ENCODE peak calls at places on chromosomes 11 and 22, in eight cellular contexts. A is endothelial cell, C is BE2C, X is endodermal cell, H is heart right ventricle, V is tibial nerve, P is HFFc6, Q is type B pancreatic cell. J is an unnamed sample.

GRCh38 chr11:114077482-114078305 is 18.2 kb downstream of the ZBTB16 start:
- DNase-seq in A (no peak), C (no peak), X (peak), H (no peak), V (no peak), P (no peak), Q (no peak), J (no peak)

GRCh38 chr22:49051491-49052022 is 776.1 kb downstream of the BRD1 start:
- DNase-seq in A (no peak), C (no peak), X (no peak), H (no peak), V (no peak), P (no peak), Q (no peak), J (no peak)

GRCh38 chr11:64233913-64234839 is at the start of gene VEGFB:
- DNase-seq in A (no peak), C (peak), X (peak), H (peak), V (peak), P (no peak), Q (no peak), J (no peak)

GRCh38 chr11:134414772-134415765 is 3.0 kb upstream of the B3GAT1 start:
- DNase-seq in A (no peak), C (peak), X (no peak), H (no peak), V (no peak), P (no peak), Q (no peak), J (no peak)

GRCh38 chr11:8354622-8355417 is 91.1 kb upstream of the LMO1 start:
- DNase-seq in A (no peak), C (peak), X (peak), H (no peak), V (no peak), P (no peak), Q (no peak), J (no peak)

GRCh38 chr22:32005453-32005852 is 37.6 kb upstream of the SLC5A1 start:
- DNase-seq in A (no peak), C (no peak), X (no peak), H (no peak), V (no peak), P (peak), Q (no peak), J (no peak)

GRCh38 chr22:46758867-46759290 is 3.6 kb upstream of the TBC1D22A start:
- DNase-seq in A (peak), C (no peak), X (peak), H (no peak), V (no peak), P (peak), Q (no peak), J (peak)

GRCh38 chr11:7439921-7440320 is 45.4 kb upstream of the OLFML1 start:
- DNase-seq in A (no peak), C (no peak), X (no peak), H (no peak), V (no peak), P (no peak), Q (no peak), J (no peak)

GRCh38 chr11:118652681-118653181 is 26.7 kb downstream of the TREH start:
- DNase-seq in A (no peak), C (no peak), X (no peak), H (no peak), V (no peak), P (no peak), Q (no peak), J (no peak)

GRCh38 chr11:47971501-47971900 is 8.9 kb upstream of the PTPRJ start:
- DNase-seq in A (no peak), C (peak), X (no peak), H (no peak), V (no peak), P (no peak), Q (no peak), J (no peak)

GRCh38 chr11:111797145-111797581 is 31.0 kb upstream of the PPP2R1B start:
- DNase-seq in A (no peak), C (peak), X (no peak), H (no peak), V (no peak), P (peak), Q (no peak), J (peak)

GRCh38 chr11:67345949-67346819 is 7.2 kb downstream of the POLD4 start:
- DNase-seq in A (no peak), C (no peak), X (peak), H (no peak), V (no peak), P (peak), Q (no peak), J (no peak)
- TF ChIP-seq CTCF in A (peak), C (peak), X (peak), H (peak), V (peak), P (peak), Q (peak), J (peak)

DNA sequence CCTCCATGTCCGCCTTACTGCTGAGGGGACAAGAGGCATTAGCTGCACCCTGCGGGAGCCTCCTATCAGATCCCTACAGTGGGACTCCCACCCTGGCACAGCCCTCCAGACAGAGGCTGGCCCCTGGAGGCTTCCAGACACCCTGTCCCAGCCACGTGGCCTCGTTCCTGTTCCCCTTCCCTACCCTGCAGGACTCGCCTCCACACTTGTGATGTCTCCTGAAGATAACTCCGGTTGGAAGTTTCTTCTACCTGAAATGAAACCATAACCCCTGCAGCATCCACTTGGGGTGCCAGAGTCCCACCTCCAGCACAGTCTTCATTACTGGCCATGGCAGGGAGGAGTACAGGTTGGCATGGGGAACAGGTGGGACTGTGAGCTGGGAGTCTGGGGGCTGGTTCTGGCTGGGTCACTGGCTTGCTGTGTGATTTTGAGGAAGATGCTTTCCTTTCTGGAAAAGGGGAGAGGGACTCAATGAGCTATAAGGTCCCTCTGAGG is 4.9 kb upstream of the SH3BP1 start:
- DNase-seq in A (no peak), C (peak), X (no peak), H (no peak), V (no peak), P (no peak), Q (no peak), J (no peak)
- TF ChIP-seq CTCF in A (no peak), C (peak), X (no peak), H (no peak), V (peak), P (peak), Q (no peak), J (peak)

GRCh38 chr11:57544566-57544965 is 7.2 kb downstream of the SMTNL1 start:
- DNase-seq in A (no peak), C (no peak), X (no peak), H (no peak), V (no peak), P (no peak), Q (no peak), J (no peak)

GRCh38 chr11:57546451-57546850 is 9.1 kb downstream of the SMTNL1 start:
- DNase-seq in A (no peak), C (no peak), X (no peak), H (no peak), V (no peak), P (no peak), Q (no peak), J (no peak)

GRCh38 chr11:57547854-57548377 is 10.5 kb downstream of the SMTNL1 start:
- DNase-seq in A (no peak), C (no peak), X (peak), H (no peak), V (no peak), P (no peak), Q (no peak), J (no peak)

GRCh38 chr11:57545883-57546282 is 8.5 kb downstream of the SMTNL1 start:
- DNase-seq in A (no peak), C (no peak), X (no peak), H (no peak), V (no peak), P (no peak), Q (no peak), J (no peak)

GRCh38 chr11:57546869-57547518 is 9.6 kb downstream of the SMTNL1 start:
- DNase-seq in A (no peak), C (peak), X (peak), H (no peak), V (no peak), P (peak), Q (no peak), J (no peak)
- TF ChIP-seq CTCF in A (no peak), C (no peak), X (peak), H (no peak), V (no peak), P (peak), Q (peak), J (no peak)

GRCh38 chr11:35487532-35488078 is 37.8 kb downstream of the PAMR1 start:
- DNase-seq in A (peak), C (peak), X (peak), H (peak), V (peak), P (peak), Q (no peak), J (no peak)
- TF ChIP-seq CTCF in A (peak), C (peak), X (peak), H (peak), V (peak), P (peak), Q (peak), J (peak)

DNA sequence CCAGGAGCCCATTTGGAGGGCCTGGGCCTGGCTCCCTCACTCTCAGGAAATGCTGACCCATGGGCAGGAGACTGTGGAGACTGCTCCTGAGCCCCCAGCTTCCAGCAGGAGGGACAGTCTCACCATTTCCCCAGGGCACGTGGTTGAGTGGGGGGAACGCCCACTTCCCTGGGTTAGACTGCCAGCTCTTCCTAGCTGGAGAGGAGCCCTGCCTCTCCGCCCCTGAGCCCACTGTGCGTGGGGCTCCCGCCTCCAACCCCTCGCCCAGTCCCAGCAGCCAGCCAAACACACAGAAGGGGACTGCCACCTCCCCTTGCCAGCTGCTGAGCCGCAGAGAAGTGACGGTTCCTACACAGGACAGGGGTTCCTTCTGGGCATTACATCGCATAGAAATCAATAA is 37.1 kb downstream of the CDKN1C start:
- DNase-seq in A (no peak), C (no peak), X (no peak), H (no peak), V (no peak), P (no peak), Q (no peak), J (no peak)
- TF ChIP-seq CTCF in A (no peak), C (no peak), X (no peak), H (no peak), V (no peak), P (no peak), Q (no peak), J (no peak)

J was measured in GM12864.